ENCODE peak calls at places on chromosomes 1 and 21, in nine cellular contexts. R is neural progenitor cell, F is astrocyte, N is fibroblast of lung, O is AG04450, U is endodermal cell, P is A673, H is heart right ventricle, C is dorsolateral prefrontal cortex. Z is an unnamed sample.

GRCh38 chr1:205822397-205822796 is 9.4 kb upstream of the SLC41A1 start:
- DNase-seq in R (no peak), F (no peak), N (no peak), O (no peak), U (no peak), P (no peak), H (no peak), C (no peak), Z (no peak)

GRCh38 chr1:155706101-155706619 is 17.3 kb downstream of the DAP3 start:
- DNase-seq in R (no peak), F (peak; percentile 56), N (peak; percentile 40), O (no peak), U (no peak), P (no peak), H (no peak), C (no peak), Z (peak; percentile 75)

GRCh38 chr1:205748398-205749093 is 1.4 kb downstream of the NUCKS1 start:
- DNase-seq in R (peak; percentile 64), F (peak; percentile 62), N (peak; percentile 86), O (peak; percentile 63), U (no peak), P (peak; percentile 84), H (no peak), C (no peak), Z (peak; percentile 54)

GRCh38 chr1:161351482-161351881 is 16.2 kb downstream of the CFAP126 start:
- DNase-seq in R (no peak), F (peak; percentile 2), N (no peak), O (no peak), U (no peak), P (no peak), H (no peak), C (no peak), Z (no peak)

GRCh38 chr21:26055841-26056264 is 114.7 kb downstream of the APP start:
- DNase-seq in R (no peak), F (no peak), N (no peak), O (no peak), U (no peak), P (no peak), H (no peak), C (no peak), Z (no peak)

GRCh38 chr1:65818966-65819365 is 26.3 kb downstream of the PDE4B start:
- DNase-seq in R (no peak), F (no peak), N (no peak), O (no peak), U (no peak), P (no peak), H (no peak), C (no peak), Z (no peak)

GRCh38 chr1:40948741-40949528 is 30.6 kb upstream of the CTPS1 start:
- DNase-seq in R (peak; percentile 79), F (peak; percentile 59), N (peak; percentile 72), O (peak; percentile 32), U (peak; percentile 95), P (peak; percentile 84), H (no peak), C (no peak), Z (peak; percentile 84)

GRCh38 chr1:161225178-161225533 is 704 bp upstream of the TOMM40L start:
- DNase-seq in R (no peak), F (no peak), N (peak; percentile 20), O (no peak), U (no peak), P (no peak), H (no peak), C (no peak), Z (no peak)

GRCh38 chr1:215958836-215959235 is 391.7 kb downstream of the KCTD3 start:
- DNase-seq in R (no peak), F (no peak), N (peak; percentile 30), O (no peak), U (no peak), P (no peak), H (no peak), C (no peak), Z (no peak)

GRCh38 chr21:44494418-44494817 is 39.1 kb downstream of the LRRC3 start:
- DNase-seq in R (no peak), F (no peak), N (no peak), O (no peak), U (no peak), P (no peak), H (no peak), C (no peak), Z (no peak)

GRCh38 chr1:178819123-178819522 is 51.8 kb downstream of the ANGPTL1 start:
- DNase-seq in R (peak; percentile 11), F (peak; percentile 13), N (no peak), O (no peak), U (peak; percentile 63), P (no peak), H (no peak), C (no peak), Z (no peak)

GRCh38 chr1:248844526-248844925 is 6.5 kb downstream of the ZNF672 start:
- DNase-seq in R (no peak), F (no peak), N (no peak), O (no peak), U (peak; percentile 22), P (no peak), H (no peak), C (no peak), Z (no peak)

GRCh38 chr1:96715482-96715881 is 6.1 kb upstream of the PTBP2 start:
- DNase-seq in R (no peak), F (no peak), N (no peak), O (no peak), U (peak; percentile 68), P (no peak), H (no peak), C (no peak), Z (no peak)

GRCh38 chr1:50047916-50048694 is 24.4 kb upstream of the AGBL4 start:
- DNase-seq in R (peak; percentile 1), F (no peak), N (no peak), O (no peak), U (peak; percentile 90), P (peak; percentile 49), H (peak; percentile 14), C (peak; percentile 4), Z (no peak)

GRCh38 chr1:51330331-51331201 is at the start of gene TTC39A:
- DNase-seq in R (peak; percentile 58), F (no peak), N (no peak), O (no peak), U (no peak), P (no peak), H (no peak), C (no peak), Z (no peak)

GRCh38 chr1:24111264-24111997 is 504 bp downstream of the MYOM3 start:
- DNase-seq in R (no peak), F (no peak), N (no peak), O (no peak), U (no peak), P (no peak), H (no peak), C (no peak), Z (no peak)

GRCh38 chr1:24110642-24111263 is 1.2 kb downstream of the MYOM3 start:
- DNase-seq in R (peak; percentile 32), F (no peak), N (no peak), O (no peak), U (no peak), P (no peak), H (peak; percentile 77), C (no peak), Z (no peak)

GRCh38 chr1:24112381-24113169 is 640 bp upstream of the MYOM3 start:
- DNase-seq in R (peak; percentile 74), F (peak; percentile 82), N (peak; percentile 70), O (peak; percentile 15), U (peak; percentile 83), P (peak; percentile 58), H (peak; percentile 69), C (peak; percentile 22), Z (peak; percentile 70)

GRCh38 chr1:24109686-24110475 is 2.1 kb downstream of the MYOM3 start:
- DNase-seq in R (no peak), F (no peak), N (no peak), O (no peak), U (peak; percentile 64), P (no peak), H (no peak), C (no peak), Z (no peak)

DNA sequence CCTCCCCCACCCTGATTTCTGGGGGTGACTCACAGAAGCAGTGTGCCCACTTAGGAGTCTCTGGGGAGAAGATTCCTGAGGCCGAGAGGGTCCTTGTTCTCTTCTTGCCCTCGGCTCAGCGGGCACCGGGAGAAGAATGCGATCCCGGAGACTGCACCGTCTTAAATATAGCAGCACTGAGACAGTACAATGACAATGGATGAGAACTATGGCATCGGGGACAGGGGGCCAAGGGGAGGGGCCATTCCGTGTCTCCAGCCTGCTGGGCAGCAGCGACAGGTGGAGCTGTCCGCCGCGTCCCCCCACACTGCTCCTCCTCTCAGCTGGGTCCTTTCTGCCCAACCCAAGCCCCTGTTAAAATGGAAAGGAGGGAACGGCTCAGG is at the start of gene MYOM3:
- DNase-seq in R (peak; percentile 47), F (no peak), N (no peak), O (no peak), U (peak; percentile 63), P (no peak), H (peak; percentile 61), C (no peak), Z (no peak)
- H3K4me3 ChIP-seq in R (peak within 1 kb of the TSS; percentile 26), F (peak within 1 kb of the TSS; percentile 49), N (peak within 1 kb of the TSS; percentile 17), O (peak within 1 kb of the TSS; percentile 29), U (peak within 1 kb of the TSS; percentile 45), P (peak within 1 kb of the TSS; percentile 9), H (peak within 1 kb of the TSS; percentile 29), C (no peak within 1 kb of the TSS), Z (peak within 1 kb of the TSS; percentile 5)

DNA sequence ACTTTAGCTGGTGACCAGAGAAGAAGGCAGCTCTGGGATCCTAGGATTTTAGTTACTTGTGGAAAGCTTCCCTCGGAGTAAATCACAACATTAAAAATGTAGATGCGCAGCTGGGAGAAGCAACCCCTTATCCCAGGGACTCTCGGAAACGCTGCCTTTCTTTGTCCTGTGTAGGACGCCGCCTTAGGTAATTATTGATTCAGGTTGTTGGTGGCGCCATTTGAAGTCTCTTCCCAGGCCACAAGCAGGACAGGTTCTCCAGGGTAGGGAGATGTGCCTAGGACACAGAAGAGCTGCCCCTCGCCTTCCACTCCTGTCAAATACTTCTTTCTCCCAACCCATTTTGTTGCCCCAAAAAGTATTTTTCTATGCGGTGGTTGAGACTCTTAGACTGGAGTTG is 10.3 kb downstream of the SLC37A1 start:
- DNase-seq in R (no peak), F (no peak), N (no peak), O (no peak), U (no peak), P (no peak), H (no peak), C (no peak), Z (no peak)
- H3K27ac ChIP-seq in R (peak overlapping the region; percentile 57), F (no peak overlapping the region), N (peak overlapping the region; percentile 60), O (no peak overlapping the region), U (peak overlapping the region; percentile 74), P (no peak overlapping the region), H (peak overlapping the region; percentile 84), C (peak overlapping the region; percentile 76), Z (no peak overlapping the region)

DNA sequence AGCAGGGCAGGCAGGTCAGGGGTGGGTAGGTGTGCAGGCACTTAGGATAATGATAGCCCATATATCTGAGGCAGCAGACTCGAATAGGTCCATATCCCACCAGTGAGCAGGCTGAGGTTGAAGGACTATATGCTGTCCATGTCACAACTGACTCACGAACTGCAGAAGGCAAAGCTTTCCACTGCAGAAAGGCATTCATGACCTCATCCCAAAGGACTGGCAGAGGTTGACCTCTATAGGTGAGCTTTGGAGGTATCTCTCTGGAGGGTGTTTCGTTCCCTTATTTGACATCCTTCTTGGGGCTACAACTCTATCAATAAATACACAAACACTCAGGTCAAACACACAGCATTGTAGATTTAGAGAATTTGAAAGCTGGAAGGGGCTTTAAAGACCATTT is 42.8 kb upstream of the MARK1 start:
- DNase-seq in R (no peak), F (no peak), N (no peak), O (no peak), U (peak; percentile 54), P (no peak), H (no peak), C (no peak), Z (no peak)
- TF ChIP-seq CTCF in R (no peak), F (no peak), N (no peak), O (no peak), U (peak; percentile 61), P (no peak), H (no peak), C (no peak), Z (no peak)

GRCh38 chr1:221887091-221887746 is 145.3 kb upstream of the DUSP10 start:
- DNase-seq in R (no peak), F (peak; percentile 86), N (peak; percentile 89), O (peak; percentile 29), U (peak; percentile 87), P (no peak), H (peak; percentile 50), C (no peak), Z (peak; percentile 78)
- H3K4me3 ChIP-seq in R (no peak overlapping the region), F (no peak overlapping the region), N (no peak overlapping the region), O (no peak overlapping the region), U (no peak overlapping the region), P (no peak overlapping the region), H (no peak overlapping the region), C (no peak overlapping the region), Z (no peak overlapping the region)